ENCODE peak calls at places on chromosome 22, in ten cellular contexts. Z is CD8-positive, alpha-beta memory T cell; W is thyroid gland; I is central memory CD4-positive, alpha-beta T cell; L is iris pigment epithelial cell; R is cardiac septum; N is stimulated activated CD4-positive, alpha-beta T cell treated with anti-CD3 and anti-CD28 coated beads, Interleukin-1b, Interleukin-23, amount 100 ng/mL, for 24 hours; B is IMR-90; C is CD4-positive, CD25-positive, alpha-beta regulatory T cell; V is KG1. H is an unnamed sample.

GRCh38 chr22:36568846-36569245 is 39.9 kb upstream of the EIF3D start:
- DNase-seq in Z (no peak), V (no peak), L (no peak), N (no peak), I (no peak), R (no peak), C (no peak), B (no peak), W (no peak), H (no peak)

GRCh38 chr22:46708766-46709330 is 29.2 kb downstream of the CERK start:
- DNase-seq in N (no peak), B (no peak), R (no peak), W (no peak), C (no peak), I (no peak), V (no peak), L (no peak), Z (no peak), H (no peak)

GRCh38 chr22:23837496-23837859 is 1.3 kb downstream of the DERL3 start:
- DNase-seq in V (no peak), C (no peak), R (no peak), W (no peak), B (no peak), I (no peak), N (no peak), L (no peak), Z (no peak), H (no peak)

GRCh38 chr22:36830601-36831000 is 13.8 kb upstream of the PVALB start:
- DNase-seq in N (no peak), L (no peak), W (no peak), Z (peak; percentile 21), V (no peak), I (peak; percentile 48), C (no peak), R (no peak), B (no peak), H (no peak)

GRCh38 chr22:25159028-25159427 is 40.6 kb upstream of the CRYBB3 start:
- DNase-seq in Z (no peak), V (no peak), C (no peak), I (no peak), L (no peak), W (no peak), R (no peak), B (no peak), N (no peak), H (no peak)

GRCh38 chr22:45335021-45335818 is 25.5 kb downstream of the FAM118A start:
- DNase-seq in C (no peak), W (peak; percentile 94), R (peak; percentile 86), L (no peak), V (no peak), B (no peak), I (no peak), Z (no peak), N (no peak), H (no peak)

GRCh38 chr22:48153726-48154125 is 1391.3 kb downstream of the TBC1D22A start:
- DNase-seq in L (no peak), N (no peak), B (no peak), Z (no peak), R (peak; percentile 53), W (no peak), I (no peak), V (no peak), C (no peak), H (no peak)

GRCh38 chr22:38826801-38827200 is 17.0 kb downstream of the NPTXR start:
- DNase-seq in L (no peak), C (no peak), Z (no peak), R (no peak), V (no peak), W (no peak), B (no peak), N (no peak), I (no peak), H (no peak)

GRCh38 chr22:20523118-20523983 is 15.9 kb downstream of the MED15 start:
- DNase-seq in B (peak; percentile 59), C (no peak), Z (no peak), W (peak; percentile 61), L (peak; percentile 54), V (no peak), I (no peak), R (no peak), N (no peak), H (no peak)

GRCh38 chr22:47750086-47750485 is 987.6 kb downstream of the TBC1D22A start:
- DNase-seq in C (no peak), V (no peak), L (no peak), W (no peak), Z (no peak), B (no peak), I (no peak), R (no peak), N (no peak), H (no peak)

GRCh38 chr22:39414377-39414776 is 14.8 kb downstream of the TAB1 start:
- DNase-seq in R (no peak), Z (no peak), C (no peak), B (no peak), V (no peak), W (no peak), I (no peak), L (no peak), N (no peak), H (no peak)

GRCh38 chr22:26529345-26529744 is 17.1 kb upstream of the TFIP11 start:
- DNase-seq in R (no peak), Z (no peak), W (no peak), C (no peak), V (no peak), B (no peak), L (peak; percentile 30), I (no peak), N (no peak), H (no peak)

GRCh38 chr22:30881361-30882180 is 87.0 kb downstream of the MORC2 start:
- DNase-seq in R (no peak), I (no peak), V (no peak), N (no peak), W (no peak), Z (no peak), C (no peak), L (no peak), B (no peak), H (no peak)

GRCh38 chr22:36369922-36370781 is 17.6 kb downstream of the MYH9 start:
- DNase-seq in Z (no peak), L (no peak), W (peak; percentile 89), B (peak; percentile 41), V (no peak), R (no peak), I (no peak), C (no peak), N (no peak), H (no peak)

GRCh38 chr22:21972293-21972779 is 10.3 kb downstream of the TOP3B start:
- DNase-seq in B (peak; percentile 23), W (peak; percentile 17), C (peak; percentile 20), N (peak; percentile 30), Z (peak; percentile 28), V (peak; percentile 20), I (peak; percentile 17), R (no peak), L (peak; percentile 26), H (no peak)

GRCh38 chr22:48719978-48720661 is 1107.6 kb downstream of the BRD1 start:
- DNase-seq in C (no peak), V (no peak), I (no peak), Z (no peak), L (no peak), W (no peak), R (peak; percentile 17), B (no peak), N (no peak), H (no peak)

GRCh38 chr22:50326959-50327710 is at the start of gene DENND6B:
- DNase-seq in Z (peak; percentile 59), V (peak; percentile 66), I (peak; percentile 52), W (peak; percentile 79), N (peak; percentile 59), L (peak; percentile 74), R (peak; percentile 92), C (peak; percentile 61), B (peak; percentile 69), H (peak; percentile 29)

GRCh38 chr22:42418811-42419243 is 13.4 kb downstream of the NFAM1 start:
- DNase-seq in Z (no peak), I (no peak), L (no peak), B (no peak), V (no peak), C (no peak), N (no peak), R (no peak), W (peak; percentile 50), H (no peak)

GRCh38 chr22:38007330-38007902 is 23.1 kb upstream of the SOX10 start:
- DNase-seq in C (no peak), I (no peak), V (no peak), Z (no peak), W (no peak), N (no peak), R (no peak), B (no peak), L (no peak), H (no peak)

GRCh38 chr22:40498454-40499186 is 128.2 kb downstream of the SGSM3 start:
- DNase-seq in N (no peak), L (peak; percentile 96), C (no peak), Z (no peak), R (no peak), V (no peak), W (no peak), I (no peak), B (peak; percentile 97), H (no peak)

GRCh38 chr22:44033689-44034088 is 9.6 kb downstream of the PARVB start:
- DNase-seq in V (no peak), B (peak; percentile 75), C (no peak), N (no peak), R (no peak), I (no peak), Z (no peak), L (peak; percentile 70), W (no peak), H (no peak)

GRCh38 chr22:22397292-22397870 is 111.2 kb downstream of the ZNF280B start:
- DNase-seq in B (no peak), W (no peak), I (no peak), Z (no peak), R (no peak), V (no peak), C (no peak), N (no peak), L (no peak), H (no peak)

GRCh38 chr22:32707971-32708370 is 93.5 kb upstream of the TIMP3 start:
- DNase-seq in L (no peak), C (no peak), W (no peak), B (no peak), V (no peak), R (no peak), Z (no peak), N (no peak), I (no peak), H (no peak)

GRCh38 chr22:28283025-28283654 is 364.1 kb upstream of the PITPNB start:
- DNase-seq in I (no peak), W (no peak), C (no peak), R (no peak), N (no peak), B (peak; percentile 52), L (peak; percentile 40), V (no peak), Z (no peak), H (no peak)

GRCh38 chr22:26669060-26669481 is 11.7 kb downstream of the MIAT start:
- DNase-seq in I (no peak), V (peak; percentile 9), N (no peak), W (no peak), Z (no peak), R (no peak), B (peak; percentile 63), L (no peak), C (no peak), H (no peak)

GRCh38 chr22:37462983-37463382 is 23.2 kb downstream of the MFNG start:
- DNase-seq in I (no peak), L (peak; percentile 34), V (no peak), R (no peak), B (peak; percentile 49), W (peak; percentile 17), C (no peak), Z (no peak), N (no peak), H (no peak)

GRCh38 chr22:17077255-17077654 is 7.5 kb upstream of the IL17RA start:
- DNase-seq in B (peak; percentile 88), V (no peak), W (no peak), N (no peak), Z (no peak), R (no peak), I (no peak), C (no peak), L (peak; percentile 82), H (no peak)

GRCh38 chr22:30609260-30610185 is 2.5 kb downstream of the TCN2 start:
- DNase-seq in I (no peak), N (peak; percentile 10), C (no peak), W (no peak), Z (no peak), L (peak; percentile 92), V (no peak), R (peak; percentile 82), B (peak; percentile 86), H (peak; percentile 76)

H was measured in ascending aorta.